ENCODE peak calls at places on chromosome 1, in six cellular contexts. X is hepatic stellate cell, L is GM12865, G is aorta, O is NT2/D1, R is NCI-H1105 treated with DMSO at 0.1 percent for 48 hours. Q is an unnamed sample.

GRCh38 chr1:156858959-156859522 is at the start of gene INSRR:
- DNase-seq in X (peak), L (no peak), G (no peak), O (no peak), R (no peak), Q (peak)

GRCh38 chr1:50605186-50605875 is 182.1 kb upstream of the DMRTA2 start:
- DNase-seq in X (peak), L (peak), G (no peak), O (peak), R (peak), Q (peak)

GRCh38 chr1:169889871-169890270 is 3.8 kb downstream of the SCYL3 start:
- DNase-seq in X (no peak), L (no peak), G (no peak), O (no peak), R (no peak), Q (no peak)

GRCh38 chr1:912740-913301 is 10.9 kb upstream of the SAMD11 start:
- DNase-seq in X (no peak), L (no peak), G (peak), O (no peak), R (no peak), Q (no peak)

GRCh38 chr1:178037510-178038253 is 56.2 kb upstream of the RASAL2 start:
- DNase-seq in X (peak), L (no peak), G (peak), O (no peak), R (peak), Q (no peak)

GRCh38 chr1:9196129-9197040 is 38.2 kb upstream of the H6PD start:
- DNase-seq in X (peak), L (peak), G (peak), O (no peak), R (peak), Q (peak)

GRCh38 chr1:11749203-11749689 is 12.7 kb upstream of the C1orf167 start:
- DNase-seq in X (peak), L (peak), G (no peak), O (no peak), R (peak), Q (peak)

GRCh38 chr1:232890340-232890953 is 60.0 kb upstream of the NTPCR start:
- DNase-seq in X (no peak), L (no peak), G (no peak), O (no peak), R (no peak), Q (no peak)

GRCh38 chr1:33181906-33182305 is at the start of gene TRIM62:
- DNase-seq in X (peak), L (peak), G (peak), O (no peak), R (peak), Q (peak)

GRCh38 chr1:209456878-209457277 is 126.6 kb upstream of the CAMK1G start:
- DNase-seq in X (no peak), L (no peak), G (no peak), O (no peak), R (no peak), Q (no peak)

GRCh38 chr1:151537112-151537511 is 3.0 kb upstream of the TUFT1 start:
- DNase-seq in X (peak), L (no peak), G (peak), O (no peak), R (no peak), Q (no peak)

GRCh38 chr1:80731241-80731894 is 1069.4 kb upstream of the ADGRL2 start:
- DNase-seq in X (no peak), L (no peak), G (no peak), O (no peak), R (peak), Q (no peak)

GRCh38 chr1:202590119-202590518 is 120.1 kb downstream of the SYT2 start:
- DNase-seq in X (no peak), L (no peak), G (no peak), O (no peak), R (no peak), Q (no peak)

GRCh38 chr1:226034482-226034881 is 28.0 kb upstream of the H3-3A start:
- DNase-seq in X (peak), L (no peak), G (peak), O (no peak), R (no peak), Q (peak)

GRCh38 chr1:20174937-20175666 is 10.8 kb upstream of the UBXN10 start:
- DNase-seq in X (no peak), L (no peak), G (no peak), O (no peak), R (no peak), Q (peak)

GRCh38 chr1:15172405-15173259 is 19.1 kb downstream of the TMEM51 start:
- DNase-seq in X (no peak), L (no peak), G (no peak), O (no peak), R (no peak), Q (peak)